ENCODE peak calls at places on chromosome 2, in five cellular contexts. M, R, H, I and L are unnamed samples.
A peak's percentile ranks its signal among the peaks of the same experiment; 100 is the strongest.

GRCh38 chr2:233867993-233868532 is at the start of gene MSL3B:
- DNase-seq in M (no peak), R (peak; percentile 76), H (no peak), I (no peak), L (peak; percentile 74)

GRCh38 chr2:8743261-8743660 is 61.4 kb downstream of the ID2 start:
- DNase-seq in M (no peak), R (no peak), H (no peak), I (no peak), L (no peak)

GRCh38 chr2:62475172-62476011 is 30.6 kb downstream of the TMEM17 start:
- DNase-seq in M (no peak), R (no peak), H (no peak), I (no peak), L (peak; percentile 20)

GRCh38 chr2:25086070-25086560 is 44.2 kb downstream of the EFR3B start:
- DNase-seq in M (no peak), R (no peak), H (no peak), I (no peak), L (no peak)

GRCh38 chr2:144479138-144479537 is 40.8 kb downstream of the ZEB2 start:
- DNase-seq in M (no peak), R (no peak), H (no peak), I (peak; percentile 53), L (peak; percentile 77)

GRCh38 chr2:65064728-65065552 is 8.7 kb downstream of the CEP68 start:
- DNase-seq in M (peak; percentile 36), R (peak; percentile 58), H (peak; percentile 86), I (no peak), L (peak; percentile 79)

GRCh38 chr2:88190808-88191721 is 20.9 kb downstream of the THNSL2 start:
- DNase-seq in M (peak; percentile 66), R (peak; percentile 82), H (no peak), I (no peak), L (peak; percentile 86)

GRCh38 chr2:29105375-29105774 is 9.8 kb upstream of the CLIP4 start:
- DNase-seq in M (no peak), R (no peak), H (no peak), I (no peak), L (peak; percentile 6)

GRCh38 chr2:204261776-204262175 is 283.5 kb upstream of the PARD3B start:
- DNase-seq in M (no peak), R (no peak), H (no peak), I (no peak), L (no peak)

GRCh38 chr2:110827518-110827917 is 95.1 kb downstream of the ACOXL start:
- DNase-seq in M (no peak), R (no peak), H (no peak), I (no peak), L (no peak)

GRCh38 chr2:37740330-37740729 is 68.9 kb upstream of the CDC42EP3 start:
- DNase-seq in M (no peak), R (no peak), H (no peak), I (no peak), L (no peak)

GRCh38 chr2:128381001-128381938 is 62.6 kb upstream of the HS6ST1 start:
- DNase-seq in M (peak; percentile 68), R (no peak), H (no peak), I (no peak), L (no peak)

GRCh38 chr2:30425326-30425725 is 21.7 kb upstream of the LCLAT1 start:
- DNase-seq in M (no peak), R (no peak), H (no peak), I (no peak), L (no peak)

GRCh38 chr2:70687461-70687795 is 80.6 kb downstream of the ADD2 start:
- DNase-seq in M (no peak), R (no peak), H (no peak), I (no peak), L (no peak)

GRCh38 chr2:47046271-47046670 is 108.8 kb downstream of the STPG4 start:
- DNase-seq in M (no peak), R (no peak), H (no peak), I (no peak), L (no peak)

GRCh38 chr2:203533696-203534471 is 1.2 kb downstream of the RAPH1 start:
- DNase-seq in M (no peak), R (no peak), H (no peak), I (no peak), L (peak; percentile 33)

GRCh38 chr2:230956827-230957755 is 32.0 kb upstream of the GPR55 start:
- DNase-seq in M (no peak), R (peak; percentile 19), H (peak; percentile 91), I (no peak), L (peak; percentile 72)

GRCh38 chr2:26627350-26628105 is 13.6 kb downstream of the CIB4 start:
- DNase-seq in M (no peak), R (no peak), H (no peak), I (no peak), L (no peak)

GRCh38 chr2:221494556-221494955 is 77.5 kb downstream of the EPHA4 start:
- DNase-seq in M (no peak), R (no peak), H (no peak), I (no peak), L (no peak)

GRCh38 chr2:205323929-205324328 is 358.4 kb upstream of the NRP2 start:
- DNase-seq in M (no peak), R (no peak), H (no peak), I (no peak), L (peak; percentile 55)

GRCh38 chr2:86037141-86037794 is 68.4 kb downstream of the POLR1A start:
- DNase-seq in M (no peak), R (no peak), H (no peak), I (no peak), L (no peak)

GRCh38 chr2:36965751-36966369 is 476 bp downstream of the STRN start:
- DNase-seq in M (no peak), R (peak; percentile 87), H (no peak), I (peak; percentile 53), L (peak; percentile 92)

GRCh38 chr2:51722311-51722710 is 690.4 kb upstream of the NRXN1 start:
- DNase-seq in M (no peak), R (no peak), H (no peak), I (no peak), L (no peak)

GRCh38 chr2:54859997-54860701 is 136.7 kb downstream of the EML6 start:
- DNase-seq in M (no peak), R (no peak), H (no peak), I (no peak), L (no peak)

GRCh38 chr2:144426981-144427479 is 92.9 kb downstream of the ZEB2 start:
- DNase-seq in M (peak; percentile 82), R (no peak), H (no peak), I (no peak), L (no peak)

GRCh38 chr2:168528469-168528868 is 72.4 kb downstream of the CERS6 start:
- DNase-seq in M (no peak), R (no peak), H (no peak), I (no peak), L (no peak)

GRCh38 chr2:189210250-189211075 is 30.9 kb upstream of the COL5A2 start:
- DNase-seq in M (no peak), R (peak; percentile 50), H (no peak), I (no peak), L (no peak)

GRCh38 chr2:56376699-56377665 is 193.2 kb downstream of the CCDC85A start:
- DNase-seq in M (no peak), R (no peak), H (no peak), I (no peak), L (no peak)

GRCh38 chr2:191838526-191838925 is 8.4 kb downstream of the CAVIN2 start:
- DNase-seq in M (no peak), R (no peak), H (no peak), I (no peak), L (no peak)

GRCh38 chr2:64141711-64142405 is 2.4 kb downstream of the PELI1 start:
- DNase-seq in M (no peak), R (no peak), H (no peak), I (no peak), L (peak; percentile 21)

GRCh38 chr2:209721497-209721896 is 50.1 kb upstream of the UNC80 start:
- DNase-seq in M (no peak), R (no peak), H (no peak), I (no peak), L (no peak)

GRCh38 chr2:177002983-177003382 is 209.6 kb upstream of the HNRNPA3 start:
- DNase-seq in M (no peak), R (no peak), H (no peak), I (no peak), L (no peak)

GRCh38 chr2:57855207-57855606 is 191.4 kb upstream of the VRK2 start:
- DNase-seq in M (no peak), R (no peak), H (no peak), I (no peak), L (no peak)

GRCh38 chr2:216849987-216850386 is 9.9 kb downstream of the TNP1 start:
- DNase-seq in M (no peak), R (no peak), H (no peak), I (no peak), L (no peak)

GRCh38 chr2:228646061-228646460 is 464.6 kb upstream of the SPHKAP start:
- DNase-seq in M (no peak), R (no peak), H (no peak), I (no peak), L (no peak)

GRCh38 chr2:172427990-172428840 is 829 bp downstream of the ITGA6 start:
- DNase-seq in M (peak; percentile 74), R (peak; percentile 46), H (no peak), I (no peak), L (peak; percentile 82)

GRCh38 chr2:172430027-172430426 is 2.6 kb downstream of the ITGA6 start:
- DNase-seq in M (no peak), R (no peak), H (no peak), I (no peak), L (no peak)

GRCh38 chr2:172429351-172429968 is 2.1 kb downstream of the ITGA6 start:
- DNase-seq in M (no peak), R (no peak), H (no peak), I (no peak), L (no peak)

GRCh38 chr2:172427256-172427989 is at the start of gene ITGA6:
- DNase-seq in M (peak; percentile 89), R (peak; percentile 83), H (no peak), I (no peak), L (peak; percentile 85)

GRCh38 chr2:172428841-172429173 is 1.4 kb downstream of the ITGA6 start:
- DNase-seq in M (peak; percentile 64), R (no peak), H (no peak), I (no peak), L (peak; percentile 45)
- H3K4me1 ChIP-seq in M (peaks cover 53% of the 10 kb centered on the region), R (no peaks in the 10 kb centered on the region), H (peaks cover 5% of the 10 kb centered on the region), I (peaks cover 27% of the 10 kb centered on the region), L (peaks cover 64% of the 10 kb centered on the region)

GRCh38 chr2:236867441-236868260 is 218.0 kb upstream of the COPS8 start:
- DNase-seq in M (no peak), R (no peak), H (no peak), I (peak; percentile 10), L (no peak)
- TF ChIP-seq CREB1 in M (no peak), R (no peak), H (no peak), I (no peak), L (no peak)

DNA sequence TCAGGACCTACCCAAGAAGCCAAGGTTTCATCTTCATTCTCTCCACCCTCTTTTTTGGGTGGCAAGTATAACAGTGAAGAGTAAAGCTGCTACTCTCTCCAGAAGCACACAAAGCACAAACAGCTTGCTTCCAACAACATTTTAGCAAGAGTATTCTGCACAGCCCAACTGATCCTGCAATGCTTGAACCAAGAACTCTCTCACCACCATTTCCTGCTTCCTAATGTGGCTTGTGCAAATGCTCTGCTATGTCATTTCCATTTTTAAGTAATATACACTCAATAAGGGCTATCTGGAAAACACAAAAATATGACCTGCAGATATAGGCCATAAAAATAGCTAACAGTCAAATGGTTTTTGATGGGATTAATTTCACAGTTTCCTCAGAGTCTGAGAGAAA is 24.1 kb upstream of the IHH start:
- DNase-seq in M (no peak), R (no peak), H (no peak), I (no peak), L (no peak)
- H3K4me3 ChIP-seq in M (no peak overlapping the region), R (no peak overlapping the region), H (no peak overlapping the region), I (no peak overlapping the region), L (no peak overlapping the region)

GRCh38 chr2:98458207-98458606 is 13.5 kb downstream of the INPP4A start:
- DNase-seq in M (no peak), R (no peak), H (no peak), I (no peak), L (no peak)
- H3K4me1 ChIP-seq in M (peaks cover 16% of the 10 kb centered on the region), R (peaks cover 32% of the 10 kb centered on the region), H (peaks cover 85% of the 10 kb centered on the region), I (peaks cover 35% of the 10 kb centered on the region), L (peaks cover 29% of the 10 kb centered on the region)